ENCODE peak calls at places on chromosomes 7 and 10, in eight cellular contexts. O is RKO; B is COR-L47; S is LNCaP clone FGC; Z is activated CD8-positive, alpha-beta memory T cell treated with anti-CD3 and anti-CD28 coated beads, Interleukin-2, amount 50 U/mL, for 48 hours; G is left cardiac atrium; T is WTC11; C is left lung. X is an unnamed sample.

GRCh38 chr10:72840319-72840718 is 53.2 kb upstream of the OIT3 start:
- DNase-seq in O (no peak), B (no peak), S (no peak), Z (no peak), G (no peak), T (no peak), C (no peak), X (no peak)

GRCh38 chr7:73343671-73344380 is 15.9 kb downstream of the FKBP6 start:
- DNase-seq in O (no peak), B (peak; percentile 22), S (no peak), Z (no peak), G (no peak), T (no peak), C (no peak), X (no peak)

GRCh38 chr10:79137404-79137803 is 68.6 kb downstream of the ZMIZ1 start:
- DNase-seq in O (no peak), B (no peak), S (no peak), Z (peak; percentile 60), G (no peak), T (no peak), C (no peak), X (no peak)

GRCh38 chr7:134515569-134516468 is 11.5 kb upstream of the AKR1B10 start:
- DNase-seq in O (peak; percentile 93), B (no peak), S (no peak), Z (no peak), G (no peak), T (no peak), C (no peak), X (no peak)

GRCh38 chr7:537911-538634 is 18.4 kb upstream of the PDGFA start:
- DNase-seq in O (peak; percentile 25), B (no peak), S (no peak), Z (no peak), G (peak; percentile 85), T (no peak), C (peak; percentile 89), X (no peak)

GRCh38 chr10:70586348-70586930 is 16.1 kb downstream of the PRF1 start:
- DNase-seq in O (no peak), B (no peak), S (no peak), Z (peak; percentile 52), G (no peak), T (no peak), C (no peak), X (no peak)

GRCh38 chr10:62724465-62724864 is 80.1 kb upstream of the ADO start:
- DNase-seq in O (no peak), B (no peak), S (no peak), Z (no peak), G (no peak), T (peak; percentile 15), C (no peak), X (no peak)

GRCh38 chr7:13800694-13801448 is 188.6 kb downstream of the ETV1 start:
- DNase-seq in O (peak; percentile 86), B (no peak), S (no peak), Z (no peak), G (no peak), T (no peak), C (no peak), X (peak; percentile 31)

GRCh38 chr10:78706256-78706655 is 362.5 kb upstream of the ZMIZ1 start:
- DNase-seq in O (peak; percentile 61), B (no peak), S (no peak), Z (no peak), G (no peak), T (no peak), C (no peak), X (no peak)

GRCh38 chr10:102648889-102649752 is 4.8 kb downstream of the TRIM8 start:
- DNase-seq in O (no peak), B (no peak), S (no peak), Z (no peak), G (no peak), T (no peak), C (no peak), X (no peak)

GRCh38 chr10:128097783-128098182 is 28.4 kb downstream of the MKI67 start:
- DNase-seq in O (peak; percentile 33), B (no peak), S (no peak), Z (peak; percentile 44), G (no peak), T (no peak), C (no peak), X (no peak)

GRCh38 chr10:60140681-60141632 is 234.6 kb upstream of the CCDC6 start:
- DNase-seq in O (no peak), B (peak; percentile 70), S (no peak), Z (no peak), G (no peak), T (peak; percentile 48), C (no peak), X (no peak)

GRCh38 chr7:115356139-115356746 is 434.3 kb downstream of the MDFIC start:
- DNase-seq in O (peak; percentile 64), B (peak; percentile 15), S (no peak), Z (no peak), G (no peak), T (no peak), C (no peak), X (no peak)

GRCh38 chr10:3881622-3882021 is 96.6 kb upstream of the KLF6 start:
- DNase-seq in O (no peak), B (no peak), S (no peak), Z (no peak), G (no peak), T (no peak), C (no peak), X (no peak)

GRCh38 chr7:1856161-1856965 is 186.3 kb downstream of the ELFN1 start:
- DNase-seq in O (no peak), B (no peak), S (no peak), Z (no peak), G (peak; percentile 17), T (peak; percentile 9), C (peak; percentile 25), X (peak; percentile 36)

GRCh38 chr10:133351408-133352318 is 4.5 kb downstream of the PRAP1 start:
- DNase-seq in O (no peak), B (no peak), S (no peak), Z (no peak), G (no peak), T (peak; percentile 59), C (no peak), X (no peak)

GRCh38 chr10:89702121-89702480 is 711 bp downstream of the KIF20B start:
- DNase-seq in O (peak; percentile 68), B (no peak), S (no peak), Z (peak; percentile 59), G (no peak), T (no peak), C (no peak), X (no peak)

GRCh38 chr7:80622531-80622930 is 15.9 kb upstream of the CD36 start:
- DNase-seq in O (no peak), B (no peak), S (no peak), Z (no peak), G (no peak), T (no peak), C (no peak), X (no peak)

GRCh38 chr7:12895296-12895695 is 207.9 kb downstream of the ARL4A start:
- DNase-seq in O (no peak), B (no peak), S (no peak), Z (no peak), G (no peak), T (no peak), C (no peak), X (no peak)

GRCh38 chr10:33109788-33110469 is 151.9 kb upstream of the ITGB1 start:
- DNase-seq in O (no peak), B (no peak), S (no peak), Z (no peak), G (no peak), T (no peak), C (no peak), X (no peak)

GRCh38 chr10:132546567-132547420 is 9.2 kb downstream of the INPP5A start:
- DNase-seq in O (no peak), B (no peak), S (no peak), Z (peak; percentile 54), G (no peak), T (peak; percentile 5), C (peak; percentile 39), X (no peak)

GRCh38 chr7:92669616-92670153 is 79.5 kb upstream of the FAM133B start:
- DNase-seq in O (no peak), B (no peak), S (no peak), Z (no peak), G (no peak), T (no peak), C (no peak), X (no peak)

GRCh38 chr7:116180302-116180701 is 30.0 kb upstream of the TES start:
- DNase-seq in O (peak; percentile 79), B (peak; percentile 50), S (peak; percentile 36), Z (no peak), G (no peak), T (no peak), C (no peak), X (no peak)

GRCh38 chr10:103278862-103279298 is 1.9 kb downstream of the INA start:
- DNase-seq in O (peak; percentile 43), B (no peak), S (peak; percentile 19), Z (peak; percentile 81), G (peak; percentile 60), T (peak; percentile 71), C (peak; percentile 40), X (peak; percentile 24)

GRCh38 chr10:6678211-6678803 is 98.2 kb upstream of the PRKCQ start:
- DNase-seq in O (peak; percentile 76), B (no peak), S (no peak), Z (peak; percentile 78), G (peak; percentile 49), T (peak; percentile 70), C (no peak), X (peak; percentile 71)

GRCh38 chr7:128030999-128031681 is at the start of gene LRRC4:
- DNase-seq in O (no peak), B (peak; percentile 36), S (no peak), Z (peak; percentile 66), G (peak; percentile 47), T (peak; percentile 72), C (peak; percentile 43), X (peak; percentile 56)

GRCh38 chr7:30893357-30893756 is 18.3 kb upstream of the AQP1 start:
- DNase-seq in O (no peak), B (peak; percentile 15), S (no peak), Z (no peak), G (peak; percentile 81), T (no peak), C (no peak), X (no peak)

GRCh38 chr10:7085913-7086589 is 324.8 kb downstream of the SFMBT2 start:
- DNase-seq in O (no peak), B (no peak), S (no peak), Z (no peak), G (no peak), T (peak; percentile 20), C (no peak), X (no peak)

GRCh38 chr10:17227367-17228080 is 517 bp upstream of the VIM start:
- DNase-seq in O (peak; percentile 49), B (no peak), S (no peak), Z (no peak), G (no peak), T (no peak), C (no peak), X (no peak)

GRCh38 chr10:74394416-74394969 is 243.5 kb downstream of the ADK start:
- DNase-seq in O (no peak), B (no peak), S (no peak), Z (no peak), G (no peak), T (no peak), C (no peak), X (no peak)